ENCODE peak calls at places on chromosomes 5 and 9, in four cellular contexts. One of them, this sample, is unnamed.
A peak's percentile ranks its signal among the peaks of the same experiment; 100 is the strongest.

GRCh38 chr9:96661711-96662110 is 6.6 kb upstream of the PRXL2C start:
- DNase-seq in breast epithelium: no peak
- DNase-seq in effector memory CD4-positive, alpha-beta T cell: no peak
- DNase-seq in small intestine: no peak
- DNase-seq in this sample: no peak

GRCh38 chr5:11977904-11978303 is 73.7 kb upstream of the CTNND2 start:
- DNase-seq in breast epithelium: no peak
- DNase-seq in effector memory CD4-positive, alpha-beta T cell: no peak
- DNase-seq in small intestine: no peak
- DNase-seq in this sample: no peak

GRCh38 chr5:118580959-118581358 is 407.4 kb downstream of the DTWD2 start:
- DNase-seq in breast epithelium: no peak
- DNase-seq in effector memory CD4-positive, alpha-beta T cell: no peak
- DNase-seq in small intestine: no peak
- DNase-seq in this sample: no peak

GRCh38 chr9:111362526-111362925 is 32.5 kb upstream of the OR2K2 start:
- DNase-seq in breast epithelium: no peak
- DNase-seq in effector memory CD4-positive, alpha-beta T cell: no peak
- DNase-seq in small intestine: no peak
- DNase-seq in this sample: no peak

GRCh38 chr5:88883059-88883565 is at the start of gene MEF2C:
- DNase-seq in breast epithelium: peak; percentile 57
- DNase-seq in effector memory CD4-positive, alpha-beta T cell: no peak
- DNase-seq in small intestine: peak; percentile 19
- DNase-seq in this sample: peak; percentile 93

GRCh38 chr5:13403351-13403750 is 541.1 kb downstream of the DNAH5 start:
- DNase-seq in breast epithelium: no peak
- DNase-seq in effector memory CD4-positive, alpha-beta T cell: no peak
- DNase-seq in small intestine: no peak
- DNase-seq in this sample: no peak

GRCh38 chr9:115437418-115437817 is 319.5 kb upstream of the TNC start:
- DNase-seq in breast epithelium: no peak
- DNase-seq in effector memory CD4-positive, alpha-beta T cell: no peak
- DNase-seq in small intestine: no peak
- DNase-seq in this sample: no peak

GRCh38 chr9:35756275-35756742 is 2.2 kb upstream of the MSMP start:
- DNase-seq in breast epithelium: no peak
- DNase-seq in effector memory CD4-positive, alpha-beta T cell: peak; percentile 65
- DNase-seq in small intestine: no peak
- DNase-seq in this sample: no peak

GRCh38 chr9:116661037-116661954 is 25.8 kb upstream of the TRIM32 start:
- DNase-seq in breast epithelium: peak; percentile 22
- DNase-seq in effector memory CD4-positive, alpha-beta T cell: no peak
- DNase-seq in small intestine: peak; percentile 69
- DNase-seq in this sample: peak; percentile 16

GRCh38 chr5:580436-580835 is 31.7 kb upstream of the CEP72 start:
- DNase-seq in breast epithelium: no peak
- DNase-seq in effector memory CD4-positive, alpha-beta T cell: no peak
- DNase-seq in small intestine: no peak
- DNase-seq in this sample: no peak

GRCh38 chr9:91207481-91207888 is 154.2 kb downstream of the AUH start:
- DNase-seq in breast epithelium: no peak
- DNase-seq in effector memory CD4-positive, alpha-beta T cell: no peak
- DNase-seq in small intestine: no peak
- DNase-seq in this sample: no peak

GRCh38 chr5:91670565-91670964 is 287.4 kb upstream of the ARRDC3 start:
- DNase-seq in breast epithelium: no peak
- DNase-seq in effector memory CD4-positive, alpha-beta T cell: no peak
- DNase-seq in small intestine: no peak
- DNase-seq in this sample: no peak

GRCh38 chr5:169385636-169386035 is 84.7 kb upstream of the SLIT3 start:
- DNase-seq in breast epithelium: no peak
- DNase-seq in effector memory CD4-positive, alpha-beta T cell: no peak
- DNase-seq in small intestine: no peak
- DNase-seq in this sample: no peak

GRCh38 chr9:124652203-124652992 is 118.7 kb downstream of the NR6A1 start:
- DNase-seq in breast epithelium: no peak
- DNase-seq in effector memory CD4-positive, alpha-beta T cell: no peak
- DNase-seq in small intestine: peak; percentile 54
- DNase-seq in this sample: peak; percentile 82

GRCh38 chr5:151811593-151812321 is 40.0 kb downstream of the G3BP1 start:
- DNase-seq in breast epithelium: peak; percentile 24
- DNase-seq in effector memory CD4-positive, alpha-beta T cell: no peak
- DNase-seq in small intestine: no peak
- DNase-seq in this sample: no peak

GRCh38 chr5:89534331-89534730 is 651.3 kb upstream of the MEF2C start:
- DNase-seq in breast epithelium: no peak
- DNase-seq in effector memory CD4-positive, alpha-beta T cell: no peak
- DNase-seq in small intestine: no peak
- DNase-seq in this sample: no peak

GRCh38 chr5:121915765-121916164 is 46.0 kb upstream of the SRFBP1 start:
- DNase-seq in breast epithelium: no peak
- DNase-seq in effector memory CD4-positive, alpha-beta T cell: no peak
- DNase-seq in small intestine: no peak
- DNase-seq in this sample: peak; percentile 24

GRCh38 chr5:56148453-56148971 is 84.6 kb downstream of the ANKRD55 start:
- DNase-seq in breast epithelium: no peak
- DNase-seq in effector memory CD4-positive, alpha-beta T cell: no peak
- DNase-seq in small intestine: peak; percentile 35
- DNase-seq in this sample: no peak

GRCh38 chr9:93096131-93096802 is at the start of gene CARD19:
- DNase-seq in breast epithelium: peak; percentile 65
- DNase-seq in effector memory CD4-positive, alpha-beta T cell: peak; percentile 58
- DNase-seq in small intestine: peak; percentile 61
- DNase-seq in this sample: peak; percentile 55

GRCh38 chr5:88691945-88692868 is 190.8 kb downstream of the MEF2C start:
- DNase-seq in breast epithelium: no peak
- DNase-seq in effector memory CD4-positive, alpha-beta T cell: no peak
- DNase-seq in small intestine: no peak
- DNase-seq in this sample: peak; percentile 70

GRCh38 chr9:127139071-127139731 is 16.8 kb upstream of the ANGPTL2 start:
- DNase-seq in breast epithelium: peak; percentile 72
- DNase-seq in effector memory CD4-positive, alpha-beta T cell: no peak
- DNase-seq in small intestine: no peak
- DNase-seq in this sample: no peak

GRCh38 chr5:87347841-87348240 is 64.9 kb downstream of the CCNH start:
- DNase-seq in breast epithelium: no peak
- DNase-seq in effector memory CD4-positive, alpha-beta T cell: no peak
- DNase-seq in small intestine: no peak
- DNase-seq in this sample: no peak

GRCh38 chr9:121884057-121884512 is 209.0 kb downstream of the TTLL11 start:
- DNase-seq in breast epithelium: no peak
- DNase-seq in effector memory CD4-positive, alpha-beta T cell: no peak
- DNase-seq in small intestine: no peak
- DNase-seq in this sample: no peak

GRCh38 chr9:36151306-36152210 is 15.0 kb downstream of the GLIPR2 start:
- DNase-seq in breast epithelium: no peak
- DNase-seq in effector memory CD4-positive, alpha-beta T cell: peak; percentile 84
- DNase-seq in small intestine: peak; percentile 65
- DNase-seq in this sample: no peak

GRCh38 chr5:674630-675011 is 18.5 kb downstream of the TPPP start:
- DNase-seq in breast epithelium: no peak
- DNase-seq in effector memory CD4-positive, alpha-beta T cell: no peak
- DNase-seq in small intestine: no peak
- DNase-seq in this sample: no peak

GRCh38 chr5:150511641-150512367 is 3.9 kb downstream of the NDST1 start:
- DNase-seq in breast epithelium: no peak
- DNase-seq in effector memory CD4-positive, alpha-beta T cell: no peak
- DNase-seq in small intestine: peak; percentile 94
- DNase-seq in this sample: peak; percentile 96

GRCh38 chr5:82058710-82059109 is 86.9 kb downstream of the ATG10 start:
- DNase-seq in breast epithelium: no peak
- DNase-seq in effector memory CD4-positive, alpha-beta T cell: no peak
- DNase-seq in small intestine: no peak
- DNase-seq in this sample: no peak

GRCh38 chr9:35186524-35186923 is 24.7 kb downstream of the UNC13B start:
- DNase-seq in breast epithelium: no peak
- DNase-seq in effector memory CD4-positive, alpha-beta T cell: no peak
- DNase-seq in small intestine: peak; percentile 47
- DNase-seq in this sample: no peak

GRCh38 chr5:59799668-59800374 is 93.7 kb downstream of the PDE4D start:
- DNase-seq in breast epithelium: no peak
- DNase-seq in effector memory CD4-positive, alpha-beta T cell: no peak
- DNase-seq in small intestine: peak; percentile 67
- DNase-seq in this sample: no peak

GRCh38 chr9:133946840-133947486 is 45.2 kb downstream of the VAV2 start:
- DNase-seq in breast epithelium: no peak
- DNase-seq in effector memory CD4-positive, alpha-beta T cell: no peak
- DNase-seq in small intestine: no peak
- DNase-seq in this sample: no peak

GRCh38 chr5:138389332-138389731 is 36.8 kb downstream of the KDM3B start:
- DNase-seq in breast epithelium: no peak
- DNase-seq in effector memory CD4-positive, alpha-beta T cell: no peak
- DNase-seq in small intestine: no peak
- DNase-seq in this sample: no peak

GRCh38 chr5:138382347-138382746 is 29.9 kb downstream of the KDM3B start:
- DNase-seq in breast epithelium: no peak
- DNase-seq in effector memory CD4-positive, alpha-beta T cell: no peak
- DNase-seq in small intestine: no peak
- DNase-seq in this sample: no peak

GRCh38 chr5:138391859-138392386 is 39.4 kb downstream of the KDM3B start:
- DNase-seq in breast epithelium: peak; percentile 40
- DNase-seq in effector memory CD4-positive, alpha-beta T cell: no peak
- DNase-seq in small intestine: no peak
- DNase-seq in this sample: no peak

GRCh38 chr5:138385660-138386059 is 33.2 kb downstream of the KDM3B start:
- DNase-seq in breast epithelium: no peak
- DNase-seq in effector memory CD4-positive, alpha-beta T cell: no peak
- DNase-seq in small intestine: no peak
- DNase-seq in this sample: no peak

GRCh38 chr5:138386290-138386689 is 33.8 kb downstream of the KDM3B start:
- DNase-seq in breast epithelium: no peak
- DNase-seq in effector memory CD4-positive, alpha-beta T cell: no peak
- DNase-seq in small intestine: no peak
- DNase-seq in this sample: no peak
- H3K36me3 ChIP-seq in breast epithelium: no peaks in the 10 kb centered on the region
- H3K36me3 ChIP-seq in effector memory CD4-positive, alpha-beta T cell: peaks cover 52% of the 10 kb centered on the region
- H3K36me3 ChIP-seq in small intestine: peaks cover 17% of the 10 kb centered on the region
- H3K36me3 ChIP-seq in this sample: peaks cover 60% of the 10 kb centered on the region

GRCh38 chr9:136506425-136506824 is 23.6 kb upstream of the SEC16A start:
- DNase-seq in breast epithelium: no peak
- DNase-seq in effector memory CD4-positive, alpha-beta T cell: no peak
- DNase-seq in small intestine: no peak
- DNase-seq in this sample: no peak
- H3K36me3 ChIP-seq in breast epithelium: peaks cover 11% of the 10 kb centered on the region
- H3K36me3 ChIP-seq in effector memory CD4-positive, alpha-beta T cell: peaks cover 100% of the 10 kb centered on the region
- H3K36me3 ChIP-seq in small intestine: peaks cover 38% of the 10 kb centered on the region
- H3K36me3 ChIP-seq in this sample: no peaks in the 10 kb centered on the region

GRCh38 chr5:51468196-51468595 is 84.9 kb downstream of the ISL1 start:
- DNase-seq in breast epithelium: no peak
- DNase-seq in effector memory CD4-positive, alpha-beta T cell: no peak
- DNase-seq in small intestine: no peak
- DNase-seq in this sample: no peak
- H3K36me3 ChIP-seq in breast epithelium: no peaks in the 10 kb centered on the region
- H3K36me3 ChIP-seq in effector memory CD4-positive, alpha-beta T cell: no peaks in the 10 kb centered on the region
- H3K36me3 ChIP-seq in small intestine: no peaks in the 10 kb centered on the region
- H3K36me3 ChIP-seq in this sample: no peaks in the 10 kb centered on the region

GRCh38 chr9:69223605-69224004 is 49.5 kb downstream of the TJP2 start:
- DNase-seq in breast epithelium: no peak
- DNase-seq in effector memory CD4-positive, alpha-beta T cell: no peak
- DNase-seq in small intestine: peak; percentile 46
- DNase-seq in this sample: peak; percentile 32

GRCh38 chr9:69218166-69218565 is 44.1 kb downstream of the TJP2 start:
- DNase-seq in breast epithelium: no peak
- DNase-seq in effector memory CD4-positive, alpha-beta T cell: no peak
- DNase-seq in small intestine: no peak
- DNase-seq in this sample: no peak

GRCh38 chr9:69215774-69216482 is 41.9 kb downstream of the TJP2 start:
- DNase-seq in breast epithelium: no peak
- DNase-seq in effector memory CD4-positive, alpha-beta T cell: no peak
- DNase-seq in small intestine: no peak
- DNase-seq in this sample: no peak

GRCh38 chr9:69222953-69223352 is 48.9 kb downstream of the TJP2 start:
- DNase-seq in breast epithelium: no peak
- DNase-seq in effector memory CD4-positive, alpha-beta T cell: no peak
- DNase-seq in small intestine: no peak
- DNase-seq in this sample: no peak

DNA sequence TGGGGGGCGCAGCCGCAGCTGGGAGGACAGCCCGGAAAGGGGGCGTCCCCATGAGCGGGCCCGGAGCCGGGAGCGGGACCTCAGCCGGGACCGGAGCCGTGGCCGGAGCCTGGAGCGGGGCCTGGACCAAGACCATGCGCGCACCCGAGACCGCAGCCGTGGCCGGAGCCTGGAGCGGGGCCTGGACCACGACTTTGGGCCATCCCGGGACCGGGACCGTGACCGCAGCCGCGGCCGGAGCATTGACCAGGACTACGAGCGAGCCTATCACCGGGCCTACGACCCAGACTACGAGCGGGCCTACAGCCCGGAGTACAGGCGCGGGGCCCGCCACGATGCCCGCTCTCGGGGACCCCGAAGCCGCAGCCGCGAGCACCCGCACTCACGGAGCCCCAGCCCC is 47.0 kb downstream of the TJP2 start:
- DNase-seq in breast epithelium: no peak
- DNase-seq in effector memory CD4-positive, alpha-beta T cell: no peak
- DNase-seq in small intestine: no peak
- DNase-seq in this sample: no peak
- H3K36me3 ChIP-seq in breast epithelium: no peaks in the 10 kb centered on the region
- H3K36me3 ChIP-seq in effector memory CD4-positive, alpha-beta T cell: peaks cover 9% of the 10 kb centered on the region
- H3K36me3 ChIP-seq in small intestine: peaks cover 9% of the 10 kb centered on the region
- H3K36me3 ChIP-seq in this sample: no peaks in the 10 kb centered on the region

DNA sequence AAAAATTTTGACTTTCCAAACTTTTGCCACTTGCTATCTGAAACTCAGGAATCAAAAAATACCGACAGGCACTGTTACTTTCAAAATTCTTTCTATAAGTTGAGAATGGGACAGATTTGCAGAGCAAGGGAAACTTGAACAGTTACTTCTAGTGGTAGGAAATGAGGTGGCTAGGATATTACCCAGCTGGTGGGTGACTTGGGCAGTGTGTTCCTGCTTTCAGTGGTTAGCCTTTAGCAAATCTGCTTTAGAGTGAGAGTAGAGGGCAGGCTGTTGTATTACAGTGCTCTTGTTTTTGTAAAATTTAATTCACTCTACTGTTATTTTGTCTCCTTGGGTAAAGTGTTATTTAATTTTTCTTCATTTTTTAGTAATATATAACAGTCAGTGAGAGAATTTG is 40.2 kb upstream of the ROPN1L start:
- DNase-seq in breast epithelium: no peak
- DNase-seq in effector memory CD4-positive, alpha-beta T cell: no peak
- DNase-seq in small intestine: no peak
- DNase-seq in this sample: no peak
- H3K36me3 ChIP-seq in breast epithelium: no peaks in the 10 kb centered on the region
- H3K36me3 ChIP-seq in effector memory CD4-positive, alpha-beta T cell: peaks cover 50% of the 10 kb centered on the region
- H3K36me3 ChIP-seq in small intestine: peaks cover 13% of the 10 kb centered on the region
- H3K36me3 ChIP-seq in this sample: peaks cover 88% of the 10 kb centered on the region

DNA sequence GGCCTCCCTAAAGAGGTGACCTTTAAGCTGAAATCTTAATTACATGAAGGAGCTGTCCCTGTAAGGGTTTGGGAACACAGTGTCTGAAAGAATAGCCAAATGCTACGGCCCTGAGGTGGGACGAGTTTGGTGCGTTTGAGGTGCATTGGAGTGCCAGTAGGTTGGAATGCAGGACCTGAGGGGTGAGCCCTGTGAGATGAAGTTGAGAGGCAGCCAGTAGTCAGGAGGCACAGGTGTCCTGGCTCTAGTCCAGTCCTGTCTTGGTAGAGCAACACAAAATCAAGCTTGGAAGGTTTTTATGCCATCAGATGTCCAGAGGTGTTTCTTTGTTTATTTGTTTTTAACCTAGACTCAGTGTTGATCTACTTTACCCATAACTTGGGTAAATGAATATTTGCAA is 108.5 kb downstream of the ARHGAP26 start:
- DNase-seq in breast epithelium: peak; percentile 50
- DNase-seq in effector memory CD4-positive, alpha-beta T cell: no peak
- DNase-seq in small intestine: no peak
- DNase-seq in this sample: no peak
- H3K36me3 ChIP-seq in breast epithelium: no peaks in the 10 kb centered on the region
- H3K36me3 ChIP-seq in effector memory CD4-positive, alpha-beta T cell: no peaks in the 10 kb centered on the region
- H3K36me3 ChIP-seq in small intestine: no peaks in the 10 kb centered on the region
- H3K36me3 ChIP-seq in this sample: no peaks in the 10 kb centered on the region